ENCODE peak calls at places on chromosomes 3 and 15, in six cellular contexts. K, T, V, A, M and R are unnamed samples.

GRCh38 chr15:55526559-55527036 is 18.6 kb upstream of the DNAAF4 start:
- DNase-seq in K (no peak), T (no peak), V (no peak), A (peak), M (no peak), R (no peak)

GRCh38 chr3:61146010-61146569 is 105.2 kb downstream of the FHIT start:
- DNase-seq in K (no peak), T (no peak), V (no peak), A (no peak), M (no peak), R (no peak)

GRCh38 chr15:42344763-42345162 is 14.5 kb upstream of the CAPN3 start:
- DNase-seq in K (no peak), T (no peak), V (no peak), A (no peak), M (no peak), R (no peak)

GRCh38 chr3:145963111-145963510 is 197.9 kb downstream of the PLOD2 start:
- DNase-seq in K (no peak), T (no peak), V (no peak), A (no peak), M (no peak), R (no peak)

GRCh38 chr15:92666780-92667179 is 11.2 kb upstream of the FAM174B start:
- DNase-seq in K (peak), T (peak), V (peak), A (peak), M (no peak), R (no peak)

GRCh38 chr15:64314456-64314855 is 41.5 kb downstream of the CSNK1G1 start:
- DNase-seq in K (no peak), T (no peak), V (no peak), A (no peak), M (no peak), R (no peak)

GRCh38 chr3:58168498-58168897 is 42.3 kb downstream of the DNASE1L3 start:
- DNase-seq in K (no peak), T (no peak), V (no peak), A (no peak), M (no peak), R (no peak)

GRCh38 chr3:153293222-153293621 is 131.2 kb downstream of the RAP2B start:
- DNase-seq in K (no peak), T (no peak), V (no peak), A (no peak), M (no peak), R (no peak)

GRCh38 chr3:156920399-156920798 is 94.2 kb downstream of the LEKR1 start:
- DNase-seq in K (no peak), T (no peak), V (no peak), A (no peak), M (no peak), R (no peak)

GRCh38 chr3:111714305-111714704 is 119.2 kb upstream of the ZBED2 start:
- DNase-seq in K (no peak), T (no peak), V (no peak), A (no peak), M (peak), R (no peak)

GRCh38 chr3:186247821-186248814 is 113.9 kb downstream of the DGKG start:
- DNase-seq in K (no peak), T (no peak), V (no peak), A (no peak), M (no peak), R (no peak)

GRCh38 chr3:1703169-1703568 is 395.5 kb upstream of the CNTN4 start:
- DNase-seq in K (no peak), T (no peak), V (no peak), A (no peak), M (no peak), R (no peak)

GRCh38 chr15:63003836-63004610 is 38.5 kb upstream of the TPM1 start:
- DNase-seq in K (no peak), T (no peak), V (no peak), A (no peak), M (no peak), R (no peak)

GRCh38 chr15:90557651-90558084 is 27.9 kb downstream of the CRTC3 start:
- DNase-seq in K (peak), T (peak), V (peak), A (no peak), M (no peak), R (peak)

GRCh38 chr15:70318996-70319465 is 221.3 kb upstream of the TLE3 start:
- DNase-seq in K (peak), T (no peak), V (peak), A (no peak), M (no peak), R (no peak)

GRCh38 chr3:118412503-118412902 is 622.1 kb downstream of the IGSF11 start:
- DNase-seq in K (no peak), T (no peak), V (no peak), A (no peak), M (no peak), R (no peak)

GRCh38 chr3:148809835-148810234 is 17.8 kb upstream of the CPB1 start:
- DNase-seq in K (no peak), T (no peak), V (no peak), A (no peak), M (no peak), R (no peak)

GRCh38 chr3:100844063-100844936 is 135.0 kb downstream of the TFG start:
- DNase-seq in K (no peak), T (no peak), V (no peak), A (no peak), M (no peak), R (no peak)

GRCh38 chr3:139310474-139310933 is 33.3 kb upstream of the MRPS22 start:
- DNase-seq in K (no peak), T (no peak), V (no peak), A (no peak), M (no peak), R (no peak)

GRCh38 chr3:161221881-161222600 is 930 bp downstream of the NMD3 start:
- DNase-seq in K (no peak), T (no peak), V (peak), A (no peak), M (no peak), R (peak)

GRCh38 chr3:141853146-141853690 is 23.2 kb upstream of the ATP1B3 start:
- DNase-seq in K (no peak), T (no peak), V (no peak), A (no peak), M (no peak), R (no peak)

GRCh38 chr15:76711351-76711827 is 193.8 kb downstream of the SCAPER start:
- DNase-seq in K (no peak), T (no peak), V (no peak), A (no peak), M (no peak), R (no peak)

GRCh38 chr3:40691598-40691905 is 166.8 kb downstream of the ZNF621 start:
- DNase-seq in K (no peak), T (no peak), V (no peak), A (no peak), M (no peak), R (no peak)

GRCh38 chr3:184300377-184300717 is 1.3 kb downstream of the PSMD2 start:
- DNase-seq in K (no peak), T (no peak), V (no peak), A (no peak), M (no peak), R (no peak)

GRCh38 chr3:11240496-11240895 is 31.7 kb upstream of the ATG7 start:
- DNase-seq in K (no peak), T (no peak), V (no peak), A (no peak), M (no peak), R (no peak)

GRCh38 chr15:68447209-68447608 is 15.2 kb upstream of the ITGA11 start:
- DNase-seq in K (no peak), T (no peak), V (no peak), A (no peak), M (no peak), R (no peak)

GRCh38 chr3:143529018-143529478 is 319.2 kb downstream of the SLC9A9 start:
- DNase-seq in K (no peak), T (no peak), V (peak), A (no peak), M (no peak), R (no peak)

GRCh38 chr3:37456270-37456708 is 281.9 kb upstream of the LRRFIP2 start:
- DNase-seq in K (peak), T (peak), V (peak), A (no peak), M (no peak), R (no peak)

DNA sequence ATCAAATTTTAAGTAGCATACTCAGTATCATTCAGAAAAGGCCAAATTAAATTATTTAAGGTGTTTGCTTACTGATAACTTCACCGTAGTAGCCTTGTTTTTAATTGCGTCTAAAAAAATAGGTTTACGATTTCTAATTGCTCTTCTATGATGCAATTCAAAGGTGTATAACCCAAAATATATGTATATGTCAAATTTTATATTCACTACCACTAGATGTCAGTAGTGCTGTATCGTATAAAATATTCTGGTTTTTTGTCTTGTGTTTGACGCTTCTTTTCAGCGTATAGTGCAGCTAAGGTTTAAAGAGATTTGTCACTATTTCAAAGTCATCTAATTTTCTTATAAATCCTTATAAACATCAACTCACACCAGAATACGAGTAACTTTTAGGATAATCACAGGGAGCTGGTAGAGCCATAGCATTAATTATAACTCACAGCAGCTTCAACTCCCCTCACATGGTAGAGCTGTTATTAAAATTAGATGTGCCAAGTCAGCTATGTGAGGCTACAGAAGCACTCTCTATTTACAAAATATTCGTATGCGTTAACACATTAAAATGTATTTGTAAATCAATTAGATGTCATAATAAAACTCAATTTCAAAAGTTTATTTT is 3.5 kb downstream of the PFN2 start:
- DNase-seq in K (no peak), T (no peak), V (no peak), A (peak), M (no peak), R (no peak)
- H3K4me3 ChIP-seq in K (no peak), T (no peak), V (no peak), A (no peak), M (no peak), R (no peak)

GRCh38 chr3:155872904-155873646 is 2.6 kb downstream of the GMPS start:
- DNase-seq in K (no peak), T (no peak), V (no peak), A (no peak), M (no peak), R (no peak)

GRCh38 chr3:155870133-155870944 is at the start of gene GMPS:
- DNase-seq in K (peak), T (peak), V (peak), A (peak), M (peak), R (peak)

GRCh38 chr3:155871746-155872158 is 1.3 kb downstream of the GMPS start:
- DNase-seq in K (no peak), T (no peak), V (no peak), A (no peak), M (no peak), R (no peak)

GRCh38 chr3:155870945-155871745 is 695 bp downstream of the GMPS start:
- DNase-seq in K (peak), T (peak), V (peak), A (peak), M (no peak), R (peak)

GRCh38 chr3:155869664-155870063 is 786 bp upstream of the GMPS start:
- DNase-seq in K (no peak), T (no peak), V (no peak), A (no peak), M (no peak), R (no peak)
- TF ChIP-seq CTCF in K (no peak), T (no peak), V (peak), A (no peak), M (no peak), R (no peak)

DNA sequence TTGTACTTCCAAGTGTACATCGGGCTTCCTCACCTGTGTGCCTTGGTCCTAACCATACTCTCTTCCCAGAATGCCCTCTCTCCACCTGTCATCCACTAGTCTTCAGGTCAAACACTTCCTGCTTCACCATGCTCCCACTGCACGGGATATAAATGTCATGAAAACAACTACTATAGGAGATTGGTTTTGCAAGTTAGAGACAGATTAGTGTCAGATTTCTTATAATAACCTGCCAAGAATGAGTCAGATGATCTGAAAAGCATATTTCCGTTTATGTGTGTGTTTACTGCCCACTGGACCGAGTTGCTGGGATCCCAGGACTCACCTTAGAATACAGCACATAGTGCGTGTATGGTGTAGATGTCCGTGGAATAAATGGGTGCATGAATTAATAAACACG is 21.4 kb downstream of the PLA1A start:
- DNase-seq in K (no peak), T (no peak), V (no peak), A (no peak), M (no peak), R (no peak)
- TF ChIP-seq EP300 in K (no peak), T (no peak), V (no peak), A (no peak), M (no peak), R (no peak)

GRCh38 chr3:89108154-89108553 is 733 bp downstream of the EPHA3 start:
- DNase-seq in K (no peak), T (no peak), V (no peak), A (no peak), M (no peak), R (no peak)
- H3K4me3 ChIP-seq in K (peak), T (peak), V (no peak), A (peak), M (no peak), R (peak)

GRCh38 chr3:43296565-43296964 is 10.2 kb downstream of the SNRK start:
- DNase-seq in K (no peak), T (no peak), V (peak), A (no peak), M (no peak), R (no peak)

GRCh38 chr3:43298292-43298691 is 12.0 kb downstream of the SNRK start:
- DNase-seq in K (no peak), T (no peak), V (no peak), A (no peak), M (no peak), R (no peak)

GRCh38 chr3:43291546-43291945 is 5.2 kb downstream of the SNRK start:
- DNase-seq in K (no peak), T (no peak), V (no peak), A (no peak), M (no peak), R (no peak)

GRCh38 chr3:43298761-43299160 is 12.4 kb downstream of the SNRK start:
- DNase-seq in K (no peak), T (no peak), V (no peak), A (no peak), M (no peak), R (no peak)

DNA sequence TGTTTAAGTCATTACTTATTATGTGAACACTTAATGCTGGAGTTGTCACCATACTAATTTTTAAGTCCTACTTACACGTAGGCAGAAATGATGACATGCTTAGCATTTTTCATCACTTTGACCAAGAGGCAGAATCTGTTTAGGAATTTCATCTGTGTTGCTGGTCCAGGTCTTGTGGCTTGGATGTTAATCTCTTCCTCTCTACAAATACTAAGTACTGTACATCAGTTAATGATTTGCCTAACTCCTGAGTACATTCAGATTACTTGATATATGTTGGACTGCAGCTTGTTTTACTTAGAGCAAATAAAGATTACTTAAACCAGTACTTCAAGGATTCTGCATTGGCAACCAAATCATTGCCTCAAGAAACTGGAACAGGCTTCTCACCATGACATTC is 8.6 kb downstream of the SNRK start:
- DNase-seq in K (no peak), T (no peak), V (no peak), A (no peak), M (no peak), R (no peak)
- TF ChIP-seq CTCF in K (no peak), T (no peak), V (no peak), A (no peak), M (no peak), R (no peak)

GRCh38 chr3:12279591-12280326 is 9.1 kb upstream of the PPARG start:
- DNase-seq in K (no peak), T (no peak), V (no peak), A (no peak), M (no peak), R (no peak)
- TF ChIP-seq EP300 in K (no peak), T (no peak), V (no peak), A (no peak), M (no peak), R (no peak)

DNA sequence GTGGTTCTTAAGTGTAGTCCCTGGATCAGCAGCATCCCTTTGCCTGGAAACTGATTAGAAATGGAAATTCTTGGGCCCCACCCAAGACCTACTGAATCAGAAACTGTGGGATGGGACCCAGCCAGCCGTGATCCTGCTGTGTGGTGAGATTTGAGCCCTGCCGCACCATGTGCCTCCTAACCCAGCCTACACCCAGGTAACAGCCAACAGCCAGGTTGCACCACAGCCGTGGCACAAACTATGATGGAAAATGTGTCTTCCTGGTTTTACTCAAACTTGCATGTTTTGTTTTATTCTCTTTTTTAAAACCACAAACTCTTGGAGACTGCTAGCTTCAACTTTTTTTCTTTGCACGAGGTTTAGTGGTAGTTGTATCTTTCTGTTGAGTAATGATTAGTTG is 2.6 kb downstream of the LIMD1 start:
- DNase-seq in K (no peak), T (peak), V (peak), A (no peak), M (no peak), R (no peak)
- H3K4me3 ChIP-seq in K (peak), T (peak), V (no peak), A (peak), M (no peak), R (no peak)

GRCh38 chr3:17175187-17175839 is 290.6 kb downstream of the PLCL2 start:
- DNase-seq in K (no peak), T (no peak), V (no peak), A (no peak), M (no peak), R (no peak)

GRCh38 chr3:17182158-17182557 is 297.4 kb downstream of the PLCL2 start:
- DNase-seq in K (no peak), T (no peak), V (no peak), A (no peak), M (no peak), R (no peak)

GRCh38 chr3:17179381-17180205 is 294.8 kb downstream of the PLCL2 start:
- DNase-seq in K (no peak), T (no peak), V (no peak), A (no peak), M (no peak), R (no peak)

GRCh38 chr3:17181413-17181907 is 296.7 kb downstream of the PLCL2 start:
- DNase-seq in K (no peak), T (no peak), V (no peak), A (no peak), M (no peak), R (no peak)

DNA sequence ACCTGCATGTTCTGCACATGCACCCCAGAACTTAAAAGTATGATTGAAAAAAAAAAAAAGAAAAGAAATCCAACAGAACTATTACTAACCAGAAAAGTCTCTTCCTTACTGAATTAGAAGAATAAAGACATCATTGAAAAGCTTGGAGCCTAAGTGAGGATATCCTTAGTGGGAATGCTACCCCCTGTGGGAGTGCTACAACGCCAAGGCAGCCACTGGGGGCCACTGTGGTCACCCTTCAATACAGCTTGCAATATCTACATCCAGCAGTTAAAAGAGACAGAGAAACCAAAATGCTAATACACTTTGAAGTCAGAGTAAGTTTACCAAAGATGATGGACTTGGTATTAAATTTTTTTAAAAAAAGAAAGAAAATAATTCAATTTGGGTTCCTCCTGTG is 292.0 kb downstream of the PLCL2 start:
- DNase-seq in K (no peak), T (no peak), V (no peak), A (no peak), M (no peak), R (no peak)
- TF ChIP-seq CTCF in K (no peak), T (no peak), V (no peak), A (no peak), M (peak), R (no peak)

DNA sequence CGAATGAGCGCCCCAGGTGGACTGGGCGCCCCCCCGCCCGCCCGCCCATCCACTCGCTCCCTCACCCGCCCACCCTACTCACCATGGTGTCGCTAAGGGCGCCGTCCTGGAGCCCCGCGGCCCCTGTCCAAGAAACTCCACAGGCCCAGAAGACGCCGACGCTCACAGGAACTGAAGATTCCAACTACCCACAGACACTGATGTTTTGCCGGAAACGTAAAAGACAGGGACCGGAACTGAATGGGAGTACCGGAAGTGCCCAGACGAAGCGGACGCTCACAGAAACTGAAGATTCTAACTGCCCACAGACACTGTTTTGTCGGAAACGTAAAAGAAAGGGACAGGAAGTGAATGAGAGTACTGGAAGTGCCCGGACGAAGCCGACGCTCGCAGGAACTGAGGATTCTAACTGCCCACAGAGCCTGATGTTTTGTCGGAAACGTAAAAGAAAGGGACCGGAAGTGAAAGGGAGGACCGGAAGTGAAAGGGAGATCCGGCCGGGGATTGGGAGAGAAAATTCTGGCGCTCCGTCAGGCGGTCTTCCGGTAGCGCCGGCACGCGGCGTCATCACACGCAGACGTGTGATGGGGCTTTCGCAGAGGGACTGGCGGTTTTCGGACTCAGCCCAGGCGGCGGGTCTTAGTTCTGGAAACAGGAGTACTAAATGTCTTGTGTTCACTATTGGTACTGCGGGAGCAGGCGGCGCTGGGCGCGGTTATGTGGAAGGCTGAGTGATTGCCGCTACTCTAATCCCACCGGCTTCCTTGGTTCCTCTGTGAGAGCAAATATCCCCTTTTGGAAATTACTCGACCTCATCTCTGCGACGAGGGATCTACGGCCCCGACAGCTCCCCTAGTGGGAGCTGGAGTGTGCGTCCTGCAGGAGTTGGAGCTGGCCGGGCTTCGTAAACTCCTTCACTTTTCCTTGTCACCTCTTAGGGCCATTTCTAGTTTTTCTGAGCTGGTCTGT is at the start of gene ISY1:
- DNase-seq in K (peak), T (peak), V (peak), A (peak), M (peak), R (peak)
- TF ChIP-seq EP300 in K (no peak), T (no peak), V (no peak), A (no peak), M (no peak), R (no peak)